ENCODE peak calls at places on chromosome 20, in eight cellular contexts. One of them, this sample, is unnamed.

GRCh38 chr20:40638414-40638813 is 50.6 kb downstream of the MAFB start:
- DNase-seq in BJ: no peak
- DNase-seq in cardiac muscle cell: no peak
- DNase-seq in fibroblast of the aortic adventitia: no peak
- DNase-seq in neural crest cell: no peak
- DNase-seq in GM12865: no peak
- DNase-seq in astrocyte of the spinal cord: no peak
- DNase-seq in brain microvascular endothelial cell: no peak
- DNase-seq in this sample: no peak

GRCh38 chr20:63058696-63059335 is 52.1 kb upstream of the BHLHE23 start:
- DNase-seq in BJ: no peak
- DNase-seq in cardiac muscle cell: no peak
- DNase-seq in fibroblast of the aortic adventitia: no peak
- DNase-seq in neural crest cell: no peak
- DNase-seq in GM12865: no peak
- DNase-seq in astrocyte of the spinal cord: no peak
- DNase-seq in brain microvascular endothelial cell: no peak
- DNase-seq in this sample: no peak

GRCh38 chr20:52965819-52966218 is 6.3 kb upstream of the TSHZ2 start:
- DNase-seq in BJ: no peak
- DNase-seq in cardiac muscle cell: no peak
- DNase-seq in fibroblast of the aortic adventitia: no peak
- DNase-seq in neural crest cell: no peak
- DNase-seq in GM12865: no peak
- DNase-seq in astrocyte of the spinal cord: no peak
- DNase-seq in brain microvascular endothelial cell: no peak
- DNase-seq in this sample: no peak

GRCh38 chr20:40938020-40938419 is 90.6 kb upstream of the TOP1 start:
- DNase-seq in BJ: no peak
- DNase-seq in cardiac muscle cell: no peak
- DNase-seq in fibroblast of the aortic adventitia: no peak
- DNase-seq in neural crest cell: no peak
- DNase-seq in GM12865: no peak
- DNase-seq in astrocyte of the spinal cord: no peak
- DNase-seq in brain microvascular endothelial cell: no peak
- DNase-seq in this sample: no peak

GRCh38 chr20:58146761-58147160 is 81.7 kb downstream of the ANKRD60 start:
- DNase-seq in BJ: no peak
- DNase-seq in cardiac muscle cell: no peak
- DNase-seq in fibroblast of the aortic adventitia: no peak
- DNase-seq in neural crest cell: no peak
- DNase-seq in GM12865: no peak
- DNase-seq in astrocyte of the spinal cord: no peak
- DNase-seq in brain microvascular endothelial cell: no peak
- DNase-seq in this sample: no peak

GRCh38 chr20:58891686-58892125 is 39.2 kb downstream of the GNAS start:
- DNase-seq in BJ: no peak
- DNase-seq in cardiac muscle cell: no peak
- DNase-seq in fibroblast of the aortic adventitia: peak; percentile 41
- DNase-seq in neural crest cell: peak; percentile 33
- DNase-seq in GM12865: peak; percentile 60
- DNase-seq in astrocyte of the spinal cord: no peak
- DNase-seq in brain microvascular endothelial cell: no peak
- DNase-seq in this sample: no peak

GRCh38 chr20:2296545-2297351 is 947 bp downstream of the TGM3 start:
- DNase-seq in BJ: no peak
- DNase-seq in cardiac muscle cell: no peak
- DNase-seq in fibroblast of the aortic adventitia: no peak
- DNase-seq in neural crest cell: no peak
- DNase-seq in GM12865: no peak
- DNase-seq in astrocyte of the spinal cord: no peak
- DNase-seq in brain microvascular endothelial cell: no peak
- DNase-seq in this sample: no peak

GRCh38 chr20:7237251-7237650 is 469.8 kb downstream of the BMP2 start:
- DNase-seq in BJ: no peak
- DNase-seq in cardiac muscle cell: no peak
- DNase-seq in fibroblast of the aortic adventitia: peak; percentile 67
- DNase-seq in neural crest cell: no peak
- DNase-seq in GM12865: no peak
- DNase-seq in astrocyte of the spinal cord: no peak
- DNase-seq in brain microvascular endothelial cell: no peak
- DNase-seq in this sample: no peak

GRCh38 chr20:10217517-10218410 is 866 bp upstream of the SNAP25 start:
- DNase-seq in BJ: peak; percentile 64
- DNase-seq in cardiac muscle cell: peak; percentile 99
- DNase-seq in fibroblast of the aortic adventitia: peak; percentile 68
- DNase-seq in neural crest cell: peak; percentile 51
- DNase-seq in GM12865: no peak
- DNase-seq in astrocyte of the spinal cord: peak; percentile 95
- DNase-seq in brain microvascular endothelial cell: peak; percentile 84
- DNase-seq in this sample: peak; percentile 32

GRCh38 chr20:37364013-37364926 is 18.3 kb downstream of the SRC start:
- DNase-seq in BJ: no peak
- DNase-seq in cardiac muscle cell: no peak
- DNase-seq in fibroblast of the aortic adventitia: no peak
- DNase-seq in neural crest cell: no peak
- DNase-seq in GM12865: no peak
- DNase-seq in astrocyte of the spinal cord: no peak
- DNase-seq in brain microvascular endothelial cell: no peak
- DNase-seq in this sample: no peak

GRCh38 chr20:3818155-3819151 is 1.9 kb upstream of the AP5S1 start:
- DNase-seq in BJ: no peak
- DNase-seq in cardiac muscle cell: peak; percentile 85
- DNase-seq in fibroblast of the aortic adventitia: peak; percentile 80
- DNase-seq in neural crest cell: peak; percentile 58
- DNase-seq in GM12865: peak; percentile 72
- DNase-seq in astrocyte of the spinal cord: peak; percentile 79
- DNase-seq in brain microvascular endothelial cell: peak; percentile 76
- DNase-seq in this sample: peak; percentile 69

GRCh38 chr20:43188861-43189613 is 669 bp downstream of the PTPRT start:
- DNase-seq in BJ: no peak
- DNase-seq in cardiac muscle cell: no peak
- DNase-seq in fibroblast of the aortic adventitia: no peak
- DNase-seq in neural crest cell: no peak
- DNase-seq in GM12865: no peak
- DNase-seq in astrocyte of the spinal cord: no peak
- DNase-seq in brain microvascular endothelial cell: no peak
- DNase-seq in this sample: peak; percentile 12

GRCh38 chr20:33676121-33676520 is 1.9 kb upstream of the NECAB3 start:
- DNase-seq in BJ: no peak
- DNase-seq in cardiac muscle cell: no peak
- DNase-seq in fibroblast of the aortic adventitia: no peak
- DNase-seq in neural crest cell: no peak
- DNase-seq in GM12865: no peak
- DNase-seq in astrocyte of the spinal cord: no peak
- DNase-seq in brain microvascular endothelial cell: no peak
- DNase-seq in this sample: no peak

GRCh38 chr20:46111836-46112212 is 6.3 kb upstream of the CD40 start:
- DNase-seq in BJ: no peak
- DNase-seq in cardiac muscle cell: no peak
- DNase-seq in fibroblast of the aortic adventitia: no peak
- DNase-seq in neural crest cell: no peak
- DNase-seq in GM12865: no peak
- DNase-seq in astrocyte of the spinal cord: no peak
- DNase-seq in brain microvascular endothelial cell: no peak
- DNase-seq in this sample: no peak

GRCh38 chr20:46108976-46109375 is 9.1 kb upstream of the CD40 start:
- DNase-seq in BJ: no peak
- DNase-seq in cardiac muscle cell: no peak
- DNase-seq in fibroblast of the aortic adventitia: no peak
- DNase-seq in neural crest cell: no peak
- DNase-seq in GM12865: no peak
- DNase-seq in astrocyte of the spinal cord: no peak
- DNase-seq in brain microvascular endothelial cell: no peak
- DNase-seq in this sample: no peak

GRCh38 chr20:46111028-46111835 is 6.9 kb upstream of the CD40 start:
- DNase-seq in BJ: no peak
- DNase-seq in cardiac muscle cell: no peak
- DNase-seq in fibroblast of the aortic adventitia: peak; percentile 17
- DNase-seq in neural crest cell: no peak
- DNase-seq in GM12865: peak; percentile 89
- DNase-seq in astrocyte of the spinal cord: no peak
- DNase-seq in brain microvascular endothelial cell: no peak
- DNase-seq in this sample: no peak

GRCh38 chr20:46112430-46113020 is 5.6 kb upstream of the CD40 start:
- DNase-seq in BJ: no peak
- DNase-seq in cardiac muscle cell: no peak
- DNase-seq in fibroblast of the aortic adventitia: no peak
- DNase-seq in neural crest cell: no peak
- DNase-seq in GM12865: no peak
- DNase-seq in astrocyte of the spinal cord: no peak
- DNase-seq in brain microvascular endothelial cell: no peak
- DNase-seq in this sample: no peak

GRCh38 chr20:46108435-46108841 is 9.7 kb upstream of the CD40 start:
- DNase-seq in BJ: no peak
- DNase-seq in cardiac muscle cell: no peak
- DNase-seq in fibroblast of the aortic adventitia: no peak
- DNase-seq in neural crest cell: no peak
- DNase-seq in GM12865: peak; percentile 93
- DNase-seq in astrocyte of the spinal cord: no peak
- DNase-seq in brain microvascular endothelial cell: no peak
- DNase-seq in this sample: no peak
- TF ChIP-seq CTCF in BJ: no peak
- TF ChIP-seq CTCF in cardiac muscle cell: no peak
- TF ChIP-seq CTCF in fibroblast of the aortic adventitia: no peak
- TF ChIP-seq CTCF in neural crest cell: no peak
- TF ChIP-seq CTCF in GM12865: peak; percentile 24
- TF ChIP-seq CTCF in astrocyte of the spinal cord: no peak
- TF ChIP-seq CTCF in brain microvascular endothelial cell: no peak
- TF ChIP-seq CTCF in this sample: no peak

GRCh38 chr20:8932192-8933150 is 136.4 kb upstream of the PLCB4 start:
- DNase-seq in BJ: peak; percentile 88
- DNase-seq in cardiac muscle cell: peak; percentile 10
- DNase-seq in fibroblast of the aortic adventitia: no peak
- DNase-seq in neural crest cell: no peak
- DNase-seq in GM12865: no peak
- DNase-seq in astrocyte of the spinal cord: peak; percentile 17
- DNase-seq in brain microvascular endothelial cell: peak; percentile 83
- DNase-seq in this sample: no peak

GRCh38 chr20:8935878-8936277 is 133.0 kb upstream of the PLCB4 start:
- DNase-seq in BJ: no peak
- DNase-seq in cardiac muscle cell: no peak
- DNase-seq in fibroblast of the aortic adventitia: no peak
- DNase-seq in neural crest cell: no peak
- DNase-seq in GM12865: no peak
- DNase-seq in astrocyte of the spinal cord: no peak
- DNase-seq in brain microvascular endothelial cell: no peak
- DNase-seq in this sample: no peak

GRCh38 chr20:8934362-8934761 is 134.5 kb upstream of the PLCB4 start:
- DNase-seq in BJ: no peak
- DNase-seq in cardiac muscle cell: no peak
- DNase-seq in fibroblast of the aortic adventitia: no peak
- DNase-seq in neural crest cell: no peak
- DNase-seq in GM12865: no peak
- DNase-seq in astrocyte of the spinal cord: no peak
- DNase-seq in brain microvascular endothelial cell: no peak
- DNase-seq in this sample: no peak

GRCh38 chr20:8930691-8931090 is 138.2 kb upstream of the PLCB4 start:
- DNase-seq in BJ: peak; percentile 45
- DNase-seq in cardiac muscle cell: no peak
- DNase-seq in fibroblast of the aortic adventitia: no peak
- DNase-seq in neural crest cell: no peak
- DNase-seq in GM12865: no peak
- DNase-seq in astrocyte of the spinal cord: no peak
- DNase-seq in brain microvascular endothelial cell: no peak
- DNase-seq in this sample: no peak

GRCh38 chr20:8933391-8933807 is 135.5 kb upstream of the PLCB4 start:
- DNase-seq in BJ: no peak
- DNase-seq in cardiac muscle cell: peak; percentile 12
- DNase-seq in fibroblast of the aortic adventitia: peak; percentile 11
- DNase-seq in neural crest cell: no peak
- DNase-seq in GM12865: no peak
- DNase-seq in astrocyte of the spinal cord: no peak
- DNase-seq in brain microvascular endothelial cell: no peak
- DNase-seq in this sample: no peak
- TF ChIP-seq CTCF in BJ: no peak
- TF ChIP-seq CTCF in cardiac muscle cell: no peak
- TF ChIP-seq CTCF in fibroblast of the aortic adventitia: no peak
- TF ChIP-seq CTCF in neural crest cell: no peak
- TF ChIP-seq CTCF in GM12865: no peak
- TF ChIP-seq CTCF in astrocyte of the spinal cord: no peak
- TF ChIP-seq CTCF in brain microvascular endothelial cell: no peak
- TF ChIP-seq CTCF in this sample: no peak

DNA sequence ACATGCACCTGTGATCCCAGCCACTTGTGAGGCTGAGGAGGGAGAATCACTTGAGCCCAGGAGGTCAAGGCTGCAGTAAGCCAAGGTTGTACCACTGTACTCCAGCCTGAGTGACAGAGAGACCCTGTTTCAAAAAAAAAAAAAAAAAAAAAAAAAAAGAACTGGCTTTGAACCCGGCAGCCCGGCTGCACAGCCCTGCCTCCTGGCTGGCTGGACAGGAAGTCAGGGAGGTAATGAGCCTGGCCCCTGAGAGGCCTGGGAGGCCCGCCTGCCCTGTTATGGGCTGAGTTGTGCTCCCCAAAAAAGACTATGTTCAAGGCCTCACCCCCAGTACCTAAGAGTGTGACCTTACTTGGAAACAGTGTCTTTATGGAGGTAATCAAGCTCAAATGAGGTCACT is 65.6 kb downstream of the ABHD12 start:
- DNase-seq in BJ: no peak
- DNase-seq in cardiac muscle cell: no peak
- DNase-seq in fibroblast of the aortic adventitia: no peak
- DNase-seq in neural crest cell: no peak
- DNase-seq in GM12865: no peak
- DNase-seq in astrocyte of the spinal cord: no peak
- DNase-seq in brain microvascular endothelial cell: no peak
- DNase-seq in this sample: no peak
- TF ChIP-seq CTCF in BJ: no peak
- TF ChIP-seq CTCF in cardiac muscle cell: no peak
- TF ChIP-seq CTCF in fibroblast of the aortic adventitia: no peak
- TF ChIP-seq CTCF in neural crest cell: no peak
- TF ChIP-seq CTCF in GM12865: no peak
- TF ChIP-seq CTCF in astrocyte of the spinal cord: no peak
- TF ChIP-seq CTCF in brain microvascular endothelial cell: no peak
- TF ChIP-seq CTCF in this sample: no peak

DNA sequence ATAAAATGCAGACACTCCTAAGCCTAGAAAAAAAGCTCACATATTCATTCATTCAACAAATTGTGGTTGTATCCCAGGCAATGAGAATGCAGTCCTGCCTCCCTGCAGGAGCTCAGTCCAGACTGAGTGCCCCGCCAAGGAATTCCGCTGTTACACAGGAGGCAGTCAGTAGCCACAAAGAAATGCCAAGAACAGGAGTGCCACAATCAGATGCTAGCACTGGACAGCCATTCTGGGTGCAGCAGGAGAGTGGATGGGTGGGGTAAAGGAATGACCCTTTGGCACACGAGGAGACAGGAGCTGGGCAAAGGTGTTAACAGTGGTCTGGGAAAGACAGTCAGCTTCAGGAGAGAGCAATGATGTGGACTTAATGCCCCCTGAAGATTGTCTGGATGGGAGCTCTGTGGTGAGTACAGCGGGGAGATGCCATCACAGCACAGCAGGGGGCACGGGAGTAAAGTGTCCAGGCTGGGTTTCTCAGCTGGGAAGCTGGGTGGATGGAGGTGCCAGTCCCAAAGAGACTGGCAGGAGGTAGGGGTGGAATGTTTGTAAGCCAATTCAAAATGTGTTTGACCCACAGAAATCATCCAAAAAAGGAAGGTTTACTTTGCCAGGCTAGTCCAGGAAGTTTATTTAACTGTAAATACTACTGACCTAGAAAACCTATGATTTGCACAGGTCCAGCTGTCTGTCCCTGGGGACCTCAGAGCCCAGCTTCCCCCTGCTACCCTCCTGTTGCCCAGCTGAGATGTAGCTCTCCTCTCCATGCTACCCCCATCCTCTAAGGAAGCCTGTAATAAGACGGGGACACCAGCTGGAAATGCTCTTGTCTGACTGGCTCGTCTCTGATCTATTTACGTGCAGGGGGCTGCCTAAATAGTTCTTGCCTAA is 84.1 kb downstream of the SLC23A2 start:
- DNase-seq in BJ: no peak
- DNase-seq in cardiac muscle cell: peak; percentile 16
- DNase-seq in fibroblast of the aortic adventitia: peak; percentile 57
- DNase-seq in neural crest cell: no peak
- DNase-seq in GM12865: no peak
- DNase-seq in astrocyte of the spinal cord: peak; percentile 65
- DNase-seq in brain microvascular endothelial cell: peak; percentile 4
- DNase-seq in this sample: no peak
- TF ChIP-seq CTCF in BJ: no peak
- TF ChIP-seq CTCF in cardiac muscle cell: no peak
- TF ChIP-seq CTCF in fibroblast of the aortic adventitia: peak; percentile 6
- TF ChIP-seq CTCF in neural crest cell: no peak
- TF ChIP-seq CTCF in GM12865: no peak
- TF ChIP-seq CTCF in astrocyte of the spinal cord: peak; percentile 8
- TF ChIP-seq CTCF in brain microvascular endothelial cell: peak; percentile 13
- TF ChIP-seq CTCF in this sample: no peak